ENCODE peak calls at places on chromosomes 11 and 22, in seven cellular contexts. Q is GM12878, B is HCT116, T is HepG2, R is K562, I is SK-N-SH, W is H1. L is an unnamed sample.

GRCh38 chr22:17698948-17699347 is 60.4 kb downstream of the BCL2L13 start:
- DNase-seq in I (no peak), R (no peak), T (no peak), W (no peak), B (no peak), Q (no peak), L (no peak)

GRCh38 chr11:20541503-20541902 is 57.9 kb upstream of the SLC6A5 start:
- DNase-seq in B (no peak), T (no peak), Q (no peak), I (peak), W (no peak), R (no peak), L (no peak)

GRCh38 chr22:35995345-35995744 is 33.3 kb downstream of the RBFOX2 start:
- DNase-seq in Q (no peak), T (no peak), I (no peak), B (no peak), R (no peak), W (no peak), L (no peak)

GRCh38 chr22:34855471-34855870 is 210.5 kb upstream of the ISX start:
- DNase-seq in T (no peak), W (no peak), I (no peak), B (no peak), R (no peak), Q (no peak), L (no peak)

GRCh38 chr22:22380098-22381030 is 128.2 kb downstream of the ZNF280B start:
- DNase-seq in W (no peak), Q (no peak), I (peak), B (no peak), T (no peak), R (peak), L (no peak)

GRCh38 chr11:16468735-16469446 is 112.5 kb upstream of the SOX6 start:
- DNase-seq in W (no peak), T (no peak), I (no peak), Q (no peak), B (no peak), R (no peak), L (no peak)

GRCh38 chr11:92439133-92439532 is 214.5 kb downstream of the FAT3 start:
- DNase-seq in Q (no peak), B (no peak), W (no peak), T (no peak), I (no peak), R (no peak), L (no peak)

GRCh38 chr11:123072279-123072678 is 10.3 kb upstream of the HSPA8 start:
- DNase-seq in R (no peak), Q (no peak), I (no peak), T (no peak), B (no peak), W (no peak), L (no peak)

GRCh38 chr22:28674121-28674563 is 5.5 kb downstream of the TTC28 start:
- DNase-seq in W (no peak), R (peak), I (peak), B (no peak), Q (peak), T (no peak), L (no peak)

GRCh38 chr11:77244277-77245014 is 57.0 kb downstream of the GDPD4 start:
- DNase-seq in R (no peak), Q (no peak), T (peak), I (no peak), W (no peak), B (no peak), L (no peak)

GRCh38 chr11:23284626-23285025 is 424.4 kb upstream of the CCDC179 start:
- DNase-seq in T (no peak), Q (no peak), B (no peak), R (no peak), W (no peak), I (no peak), L (no peak)

GRCh38 chr11:133893381-133893780 is 48.1 kb upstream of the SPATA19 start:
- DNase-seq in T (no peak), W (no peak), I (peak), Q (no peak), R (no peak), B (no peak), L (no peak)

GRCh38 chr22:38110863-38111852 is 674 bp upstream of the BAIAP2L2 start:
- DNase-seq in I (no peak), R (no peak), B (no peak), Q (no peak), T (peak), W (no peak), L (no peak)

GRCh38 chr11:73851046-73851764 is 25.4 kb downstream of the COA4 start:
- DNase-seq in W (no peak), B (no peak), R (peak), T (no peak), Q (no peak), I (no peak), L (no peak)

GRCh38 chr11:17673951-17674350 is 45.4 kb upstream of the MYOD1 start:
- DNase-seq in R (no peak), Q (no peak), W (no peak), T (no peak), I (no peak), B (no peak), L (no peak)

GRCh38 chr11:6608726-6609501 is 3.1 kb downstream of the TAF10 start:
- DNase-seq in B (no peak), R (no peak), W (no peak), I (no peak), Q (no peak), T (no peak), L (no peak)

GRCh38 chr11:3609416-3610265 is 32.2 kb downstream of the ART5 start:
- DNase-seq in I (peak), B (peak), R (peak), W (no peak), T (peak), Q (no peak), L (peak)

GRCh38 chr11:106624377-106624776 is 393.9 kb downstream of the GUCY1A2 start:
- DNase-seq in T (no peak), I (no peak), R (no peak), Q (no peak), W (no peak), B (no peak), L (no peak)

GRCh38 chr22:26210390-26210789 is 41.1 kb downstream of the SEZ6L start:
- DNase-seq in R (no peak), W (no peak), T (no peak), I (no peak), Q (no peak), B (no peak), L (no peak)

GRCh38 chr22:23063539-23064380 is 6.6 kb upstream of the GNAZ start:
- DNase-seq in B (no peak), T (no peak), R (no peak), Q (no peak), W (no peak), I (peak), L (no peak)

GRCh38 chr11:73625690-73626318 is 20.6 kb upstream of the PLEKHB1 start:
- DNase-seq in B (peak), W (peak), Q (peak), I (peak), R (peak), T (peak), L (peak)

GRCh38 chr11:126336646-126337045 is 18.8 kb upstream of the ST3GAL4 start:
- DNase-seq in I (no peak), W (no peak), R (no peak), T (no peak), B (no peak), Q (no peak), L (no peak)

GRCh38 chr11:61874460-61874809 is 16.9 kb downstream of the FADS3 start:
- DNase-seq in W (no peak), R (no peak), T (no peak), B (no peak), Q (no peak), I (no peak), L (no peak)

GRCh38 chr11:43943357-43943930 is 1.0 kb downstream of the C11orf96 start:
- DNase-seq in T (no peak), B (no peak), I (no peak), W (no peak), R (no peak), Q (no peak), L (no peak)

GRCh38 chr22:19897726-19898515 is 43.2 kb upstream of the GNB1L start:
- DNase-seq in B (no peak), W (no peak), T (no peak), Q (no peak), I (no peak), R (no peak), L (no peak)

GRCh38 chr11:57131080-57131790 is 50.5 kb upstream of the LRRC55 start:
- DNase-seq in R (peak), W (peak), Q (no peak), B (no peak), I (peak), T (peak), L (peak)

GRCh38 chr11:86818466-86819282 is 18.3 kb downstream of the PRSS23 start:
- DNase-seq in B (peak), W (no peak), Q (peak), T (peak), I (peak), R (peak), L (peak)

GRCh38 chr22:26492220-26492619 is 8.5 kb downstream of the SRRD start:
- DNase-seq in W (no peak), Q (no peak), T (no peak), I (no peak), R (no peak), B (no peak), L (no peak)

GRCh38 chr11:64165482-64165841 is 451 bp downstream of the MACROD1 start:
- DNase-seq in T (no peak), Q (no peak), R (peak), I (no peak), W (no peak), B (no peak), L (peak)

GRCh38 chr11:57396744-57397143 is 6.3 kb upstream of the PRG2 start:
- DNase-seq in R (no peak), Q (no peak), T (no peak), B (no peak), W (no peak), I (no peak), L (no peak)

GRCh38 chr11:89504270-89504669 is 13.1 kb upstream of the NOX4 start:
- DNase-seq in T (no peak), Q (no peak), I (no peak), W (no peak), R (no peak), B (no peak), L (no peak)

GRCh38 chr11:44989831-44990566 is 39.3 kb upstream of the TP53I11 start:
- DNase-seq in Q (no peak), T (no peak), W (no peak), B (no peak), R (no peak), I (peak), L (no peak)

GRCh38 chr22:18088825-18089568 is 11.2 kb downstream of the PEX26 start:
- DNase-seq in Q (peak), W (no peak), I (no peak), T (peak), R (no peak), B (no peak), L (no peak)

GRCh38 chr11:90204832-90205646 is 17.8 kb downstream of the CHORDC1 start:
- DNase-seq in T (peak), I (peak), B (peak), R (peak), Q (no peak), W (no peak), L (no peak)

GRCh38 chr11:94544832-94545640 is 1.3 kb downstream of the FUT4 start:
- DNase-seq in B (no peak), I (no peak), R (no peak), Q (no peak), W (no peak), T (no peak), L (no peak)

GRCh38 chr11:11243790-11244469 is 109.1 kb downstream of the CSNK2A3 start:
- DNase-seq in T (no peak), R (peak), I (peak), W (no peak), Q (no peak), B (no peak), L (no peak)

GRCh38 chr11:70078095-70078795 is at the start of gene ANO1:
- DNase-seq in W (no peak), R (peak), T (no peak), I (peak), Q (no peak), B (no peak), L (peak)

GRCh38 chr11:134126197-134126822 is 57.4 kb downstream of the JAM3 start:
- DNase-seq in W (peak), B (no peak), Q (no peak), R (no peak), T (no peak), I (peak), L (no peak)

GRCh38 chr11:27312110-27312509 is 50.9 kb downstream of the CCDC34 start:
- DNase-seq in B (no peak), R (no peak), T (peak), W (no peak), I (no peak), Q (no peak), L (no peak)

GRCh38 chr11:12698049-12698448 is 23.8 kb downstream of the TEAD1 start:
- DNase-seq in Q (no peak), T (no peak), B (no peak), W (no peak), R (no peak), I (no peak), L (no peak)
- TF ChIP-seq JUND in Q (no peak), T (no peak), B (no peak), W (no peak), R (no peak), I (no peak), L (no peak)

GRCh38 chr11:46057489-46057888 is 63.8 kb downstream of the PHF21A start:
- DNase-seq in Q (no peak), B (no peak), R (no peak), I (no peak), T (no peak), W (no peak), L (no peak)
- TF ChIP-seq JUND in Q (no peak), B (no peak), R (no peak), I (no peak), T (no peak), W (no peak), L (no peak)

GRCh38 chr11:119641991-119642745 is 86.8 kb downstream of the NECTIN1 start:
- DNase-seq in Q (no peak), W (no peak), R (peak), I (peak), T (peak), B (peak), L (peak)
- TF ChIP-seq JUND in Q (no peak), W (no peak), R (no peak), I (no peak), T (no peak), B (no peak), L (no peak)

DNA sequence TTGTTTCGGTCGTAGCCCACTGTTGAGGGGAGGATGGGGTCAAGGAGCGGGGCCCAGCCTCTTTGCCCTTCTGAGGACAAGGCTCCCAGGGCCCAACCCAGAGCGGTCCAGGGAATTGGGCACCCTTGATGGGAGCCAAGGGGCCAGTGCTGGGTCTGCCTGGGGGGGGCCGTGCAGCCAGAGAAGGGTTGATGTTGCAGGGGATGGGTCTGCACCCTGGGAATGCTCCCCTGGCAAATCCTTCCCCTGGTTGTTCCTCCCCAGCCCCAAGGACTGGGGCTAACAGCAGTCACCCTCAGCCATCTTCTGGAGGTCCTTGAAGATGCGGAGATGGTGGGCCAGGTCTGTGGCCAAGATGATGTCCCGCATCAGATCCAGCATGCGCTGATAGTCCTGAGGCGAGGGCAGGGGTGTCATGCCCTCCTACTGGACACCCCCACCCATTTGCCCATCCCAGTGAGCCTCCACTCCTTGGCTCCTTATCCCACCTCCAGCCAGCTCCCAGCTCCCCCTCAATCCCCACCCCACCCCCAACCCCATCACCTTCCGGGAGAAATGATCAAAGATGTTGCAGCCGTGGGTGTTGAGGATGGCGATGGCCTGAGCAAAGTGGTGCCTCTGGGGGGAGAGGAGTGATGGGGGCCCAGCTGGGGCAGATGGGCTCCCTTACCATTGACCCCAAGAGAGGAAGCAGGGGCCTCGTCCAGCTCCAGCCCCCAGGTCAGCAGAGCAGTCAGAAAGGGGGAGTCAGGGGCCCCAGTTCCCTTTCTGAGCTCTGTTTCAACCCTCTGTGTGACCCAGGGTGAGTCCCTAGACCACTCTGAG is 95.0 kb downstream of the PDE2A start:
- DNase-seq in Q (no peak), W (no peak), T (no peak), R (no peak), I (no peak), B (no peak), L (no peak)
- TF ChIP-seq JUND in Q (no peak), W (no peak), T (no peak), R (no peak), I (no peak), B (no peak), L (no peak)

GRCh38 chr11:111308140-111308539 is 9.8 kb downstream of the POU2AF3 start:
- DNase-seq in B (no peak), W (no peak), T (peak), R (no peak), I (no peak), Q (no peak), L (no peak)
- TF ChIP-seq JUND in B (no peak), W (no peak), T (no peak), R (no peak), I (no peak), Q (no peak), L (no peak)

GRCh38 chr11:13862845-13863392 is 99.6 kb upstream of the SPON1 start:
- DNase-seq in T (no peak), R (no peak), I (no peak), W (no peak), Q (no peak), B (no peak), L (no peak)

GRCh38 chr11:13869404-13869886 is 93.1 kb upstream of the SPON1 start:
- DNase-seq in Q (no peak), W (no peak), R (no peak), B (no peak), I (no peak), T (no peak), L (no peak)

GRCh38 chr11:13874596-13874995 is 87.9 kb upstream of the SPON1 start:
- DNase-seq in I (no peak), T (no peak), B (no peak), W (no peak), Q (no peak), R (no peak), L (no peak)

DNA sequence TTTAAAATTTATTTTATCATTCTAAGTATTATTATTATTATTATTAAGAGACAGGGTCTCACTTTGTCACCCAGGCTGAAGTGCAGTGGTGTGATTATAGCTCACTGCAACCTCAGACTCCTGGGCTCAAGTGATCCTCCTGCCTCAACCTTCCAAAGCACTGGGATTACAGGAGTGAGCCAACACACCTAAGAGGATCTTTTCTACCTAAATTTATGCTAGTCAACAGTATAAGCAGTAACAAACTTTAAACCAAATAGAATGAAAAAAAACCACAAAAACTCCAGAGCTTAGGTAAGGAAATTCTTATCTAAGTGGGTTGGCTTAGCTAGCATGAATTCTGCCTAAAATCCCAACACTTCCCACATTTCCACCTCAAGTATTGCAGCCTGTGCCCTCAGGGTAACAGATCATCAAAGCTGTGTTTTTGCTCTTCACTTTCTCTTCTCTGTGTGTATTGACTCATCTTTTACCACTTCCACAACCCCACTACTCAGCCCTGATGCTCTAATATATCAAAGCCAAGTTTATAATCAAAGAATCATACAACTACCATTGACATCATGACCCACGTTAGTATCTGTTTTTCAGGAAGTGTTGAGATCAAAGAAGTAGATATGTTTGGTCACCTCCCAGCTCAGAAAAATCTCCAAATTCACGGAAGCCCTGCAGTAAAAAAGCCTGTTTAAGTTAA is 93.7 kb upstream of the SPON1 start:
- DNase-seq in R (no peak), B (peak), W (no peak), Q (no peak), I (no peak), T (no peak), L (no peak)
- TF ChIP-seq JUND in R (no peak), B (peak), W (no peak), Q (no peak), I (no peak), T (no peak), L (no peak)